ENCODE peak calls at places on chromosomes 3 and 15, in nine cellular contexts. Y is CD8-positive, alpha-beta T cell; K is cardiac muscle cell; D is right atrium auricular region; F is left ventricle myocardium inferior; P is ovary; U is stomach; O is psoas muscle; T is heart left ventricle. A is an unnamed sample.

GRCh38 chr3:29465836-29466235 is 185.0 kb downstream of the RBMS3 start:
- DNase-seq in Y (no peak), P (no peak), T (no peak), F (no peak), K (no peak), D (no peak), U (no peak), O (no peak), A (peak; percentile 20)

GRCh38 chr15:77031376-77032050 is 36.6 kb downstream of the PSTPIP1 start:
- DNase-seq in O (no peak), F (no peak), U (peak; percentile 25), Y (peak; percentile 64), T (peak; percentile 17), K (no peak), D (no peak), P (no peak), A (peak; percentile 10)

GRCh38 chr3:14445773-14446172 is 43.4 kb downstream of the SLC6A6 start:
- DNase-seq in F (no peak), K (no peak), T (no peak), D (no peak), U (no peak), O (no peak), Y (no peak), P (no peak), A (no peak)

GRCh38 chr15:76333720-76334437 is 2.7 kb upstream of the ISL2 start:
- DNase-seq in P (no peak), F (no peak), Y (no peak), T (no peak), D (no peak), U (no peak), O (no peak), K (peak; percentile 11), A (no peak)

GRCh38 chr15:67775265-67775664 is 50.0 kb upstream of the SKOR1 start:
- DNase-seq in U (no peak), O (no peak), K (no peak), D (no peak), F (no peak), P (no peak), T (no peak), Y (no peak), A (no peak)

GRCh38 chr15:61173899-61174689 is 55.0 kb downstream of the RORA start:
- DNase-seq in F (no peak), D (no peak), P (no peak), Y (no peak), U (no peak), T (no peak), K (no peak), O (no peak), A (no peak)

GRCh38 chr3:174097686-174098085 is 700.1 kb downstream of the NLGN1 start:
- DNase-seq in D (no peak), K (no peak), O (no peak), Y (no peak), P (no peak), U (no peak), T (no peak), F (no peak), A (no peak)

GRCh38 chr15:67183443-67184169 is 70.9 kb downstream of the AAGAB start:
- DNase-seq in Y (peak; percentile 11), F (no peak), T (no peak), D (peak; percentile 75), P (no peak), U (no peak), O (peak; percentile 61), K (no peak), A (no peak)

GRCh38 chr3:184552863-184553262 is 8.7 kb upstream of the EPHB3 start:
- DNase-seq in T (no peak), D (no peak), P (no peak), O (no peak), Y (no peak), F (no peak), K (no peak), U (no peak), A (no peak)

GRCh38 chr3:150871192-150871591 is 34.0 kb downstream of the MINDY4B start:
- DNase-seq in U (no peak), P (no peak), O (no peak), F (no peak), Y (no peak), T (no peak), D (no peak), K (no peak), A (no peak)

GRCh38 chr3:106844638-106845037 is 532.6 kb upstream of the CCDC54 start:
- DNase-seq in T (no peak), Y (no peak), O (no peak), D (no peak), P (no peak), F (no peak), U (no peak), K (no peak), A (no peak)

GRCh38 chr3:104831076-104831475 is 535.6 kb upstream of the ALCAM start:
- DNase-seq in P (no peak), K (no peak), F (no peak), T (no peak), D (no peak), O (no peak), U (no peak), Y (no peak), A (no peak)

GRCh38 chr15:41536866-41537265 is 7.2 kb downstream of the RPAP1 start:
- DNase-seq in P (no peak), T (no peak), K (no peak), F (no peak), D (no peak), O (no peak), Y (no peak), U (no peak), A (no peak)

GRCh38 chr3:134029734-134030381 is at the start of gene SLCO2A1:
- DNase-seq in T (peak; percentile 51), U (peak; percentile 39), O (peak; percentile 21), D (no peak), K (peak; percentile 81), P (no peak), F (peak; percentile 27), Y (no peak), A (peak; percentile 23)

GRCh38 chr3:150469931-150470740 is 62.0 kb downstream of the TSC22D2 start:
- DNase-seq in D (no peak), T (no peak), U (no peak), P (no peak), O (no peak), K (no peak), Y (no peak), F (no peak), A (no peak)

GRCh38 chr3:192915306-192915705 is 2.4 kb downstream of the MB21D2 start:
- DNase-seq in O (no peak), D (no peak), Y (no peak), T (no peak), U (no peak), P (no peak), F (no peak), K (peak; percentile 41), A (peak; percentile 63)

GRCh38 chr15:57312323-57313133 is 63.8 kb upstream of the CGNL1 start:
- DNase-seq in K (no peak), T (peak; percentile 64), U (peak; percentile 52), F (no peak), Y (no peak), O (no peak), D (peak; percentile 82), P (no peak), A (no peak)

GRCh38 chr3:83890039-83890762 is 1068.6 kb upstream of the CADM2 start:
- DNase-seq in K (no peak), T (no peak), U (no peak), F (no peak), O (no peak), Y (no peak), D (no peak), P (no peak), A (no peak)

GRCh38 chr15:40323953-40324937 is 753 bp downstream of the INAFM2 start:
- DNase-seq in P (no peak), K (no peak), Y (no peak), U (no peak), D (no peak), T (no peak), O (no peak), F (no peak), A (peak; percentile 51)
- H3K4me1 ChIP-seq in P (peaks cover 11% of the 10 kb centered on the region), K (peaks cover 62% of the 10 kb centered on the region), Y (peaks cover 21% of the 10 kb centered on the region), U (peaks cover 59% of the 10 kb centered on the region), D (peaks cover 63% of the 10 kb centered on the region), T (peaks cover 54% of the 10 kb centered on the region), O (peaks cover 32% of the 10 kb centered on the region), F (peaks cover 68% of the 10 kb centered on the region), A (peaks cover 12% of the 10 kb centered on the region)

GRCh38 chr3:136730595-136731273 is 21.4 kb downstream of the STAG1 start:
- DNase-seq in U (no peak), F (no peak), O (no peak), D (no peak), K (no peak), P (no peak), Y (no peak), T (no peak), A (no peak)
- H3K4me1 ChIP-seq in U (peaks cover 86% of the 10 kb centered on the region), F (peaks cover 72% of the 10 kb centered on the region), O (peaks cover 70% of the 10 kb centered on the region), D (peaks cover 41% of the 10 kb centered on the region), K (peaks cover 12% of the 10 kb centered on the region), P (peaks cover 20% of the 10 kb centered on the region), Y (peaks cover 62% of the 10 kb centered on the region), T (peaks cover 62% of the 10 kb centered on the region), A (peaks cover 5% of the 10 kb centered on the region)

GRCh38 chr3:152405915-152406802 is 137.4 kb downstream of the MBNL1 start:
- DNase-seq in D (no peak), U (no peak), K (no peak), Y (no peak), P (no peak), T (peak; percentile 36), F (no peak), O (no peak), A (no peak)

GRCh38 chr3:152402698-152403456 is 134.1 kb downstream of the MBNL1 start:
- DNase-seq in P (no peak), U (no peak), Y (no peak), T (no peak), F (no peak), D (no peak), K (no peak), O (no peak), A (no peak)

GRCh38 chr3:152400912-152401311 is 132.2 kb downstream of the MBNL1 start:
- DNase-seq in O (no peak), F (no peak), P (no peak), K (no peak), D (no peak), T (no peak), U (no peak), Y (no peak), A (no peak)

GRCh38 chr3:152404976-152405375 is 136.2 kb downstream of the MBNL1 start:
- DNase-seq in D (no peak), O (no peak), K (no peak), F (no peak), T (no peak), Y (no peak), P (no peak), U (no peak), A (no peak)

DNA sequence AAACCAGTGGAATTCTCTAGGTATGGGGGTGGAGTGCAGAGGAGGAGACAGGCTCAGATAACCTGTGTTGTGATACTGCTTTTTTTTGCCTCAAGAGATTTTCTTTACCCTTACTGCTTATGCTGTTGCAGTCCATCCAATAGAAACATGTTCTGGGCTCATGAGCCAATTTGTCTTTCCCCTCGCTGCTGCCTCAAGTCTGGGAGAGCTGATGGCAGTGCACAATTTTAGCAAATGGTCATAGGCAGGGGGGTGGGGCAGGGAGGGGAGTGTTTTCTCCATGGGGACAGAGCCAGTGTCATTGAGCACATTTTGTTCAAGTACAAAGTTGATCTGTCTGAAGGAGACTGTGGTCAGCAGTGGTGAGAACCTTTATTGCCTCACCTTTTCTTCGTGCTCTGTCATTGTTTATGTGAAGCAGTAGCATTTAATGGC is 134.9 kb downstream of the MBNL1 start:
- DNase-seq in Y (no peak), F (peak; percentile 78), P (no peak), O (peak; percentile 73), D (peak; percentile 93), K (peak; percentile 52), U (peak; percentile 27), T (peak; percentile 84), A (no peak)
- H3K4me1 ChIP-seq in Y (peaks cover 63% of the 10 kb centered on the region), F (peaks cover 97% of the 10 kb centered on the region), P (peaks cover 6% of the 10 kb centered on the region), O (peaks cover 79% of the 10 kb centered on the region), D (peaks cover 82% of the 10 kb centered on the region), K (peaks cover 54% of the 10 kb centered on the region), U (peaks cover 82% of the 10 kb centered on the region), T (peaks cover 76% of the 10 kb centered on the region), A (peaks cover 21% of the 10 kb centered on the region)

GRCh38 chr3:99866167-99866810 is 48.6 kb downstream of the CMSS1 start:
- DNase-seq in P (no peak), O (no peak), D (no peak), T (no peak), F (no peak), U (no peak), Y (no peak), K (no peak), A (no peak)
- H3K4me1 ChIP-seq in P (peaks cover 29% of the 10 kb centered on the region), O (peaks cover 66% of the 10 kb centered on the region), D (peaks cover 85% of the 10 kb centered on the region), T (peaks cover 91% of the 10 kb centered on the region), F (peaks cover 94% of the 10 kb centered on the region), U (peaks cover 71% of the 10 kb centered on the region), Y (peaks cover 14% of the 10 kb centered on the region), K (no peaks in the 10 kb centered on the region), A (peaks cover 33% of the 10 kb centered on the region)